ENCODE peak calls at places on chromosomes 3 and 15, in four cellular contexts. One of them, this sample, is unnamed.

GRCh38 chr3:62703423-62704167 is 171.6 kb downstream of the CADPS start:
- DNase-seq in GM12878: no peak
- DNase-seq in K562: no peak
- DNase-seq in IMR-90: no peak
- DNase-seq in this sample: no peak

GRCh38 chr3:45787551-45787950 is 8.8 kb downstream of the SLC6A20 start:
- DNase-seq in GM12878: no peak
- DNase-seq in K562: no peak
- DNase-seq in IMR-90: no peak
- DNase-seq in this sample: no peak

GRCh38 chr15:80264031-80264430 is 12.0 kb upstream of the CTXND1 start:
- DNase-seq in GM12878: no peak
- DNase-seq in K562: no peak
- DNase-seq in IMR-90: peak; percentile 22
- DNase-seq in this sample: no peak

GRCh38 chr15:63135804-63136203 is 14.1 kb downstream of the LACTB start:
- DNase-seq in GM12878: no peak
- DNase-seq in K562: no peak
- DNase-seq in IMR-90: peak; percentile 90
- DNase-seq in this sample: peak; percentile 94

GRCh38 chr3:58683001-58683845 is 16.6 kb upstream of the FAM3D start:
- DNase-seq in GM12878: peak; percentile 42
- DNase-seq in K562: no peak
- DNase-seq in IMR-90: peak; percentile 61
- DNase-seq in this sample: no peak

GRCh38 chr3:187264946-187265345 is 26.6 kb downstream of the MASP1 start:
- DNase-seq in GM12878: no peak
- DNase-seq in K562: no peak
- DNase-seq in IMR-90: peak; percentile 68
- DNase-seq in this sample: no peak

GRCh38 chr15:57708047-57708446 is 1.5 kb downstream of the POLR2M start:
- DNase-seq in GM12878: no peak
- DNase-seq in K562: no peak
- DNase-seq in IMR-90: peak; percentile 64
- DNase-seq in this sample: peak; percentile 74

GRCh38 chr3:13279532-13279910 is 140.6 kb downstream of the NUP210 start:
- DNase-seq in GM12878: no peak
- DNase-seq in K562: no peak
- DNase-seq in IMR-90: no peak
- DNase-seq in this sample: no peak

GRCh38 chr3:8441969-8442559 is 59.6 kb upstream of the LMCD1 start:
- DNase-seq in GM12878: no peak
- DNase-seq in K562: peak; percentile 36
- DNase-seq in IMR-90: peak; percentile 77
- DNase-seq in this sample: peak; percentile 76

GRCh38 chr15:89321521-89322410 is 12.9 kb downstream of the POLG start:
- DNase-seq in GM12878: no peak
- DNase-seq in K562: no peak
- DNase-seq in IMR-90: no peak
- DNase-seq in this sample: no peak

GRCh38 chr3:188108703-188109412 is 45.1 kb upstream of the LPP start:
- DNase-seq in GM12878: no peak
- DNase-seq in K562: no peak
- DNase-seq in IMR-90: peak; percentile 9
- DNase-seq in this sample: no peak

GRCh38 chr3:172135766-172136729 is 96.7 kb downstream of the FNDC3B start:
- DNase-seq in GM12878: no peak
- DNase-seq in K562: no peak
- DNase-seq in IMR-90: peak; percentile 90
- DNase-seq in this sample: peak; percentile 45

GRCh38 chr3:140292154-140292553 is 357.2 kb downstream of the CLSTN2 start:
- DNase-seq in GM12878: no peak
- DNase-seq in K562: no peak
- DNase-seq in IMR-90: no peak
- DNase-seq in this sample: no peak

GRCh38 chr3:35679409-35680080 is 40.2 kb downstream of the ARPP21 start:
- DNase-seq in GM12878: no peak
- DNase-seq in K562: no peak
- DNase-seq in IMR-90: no peak
- DNase-seq in this sample: no peak

GRCh38 chr3:124540550-124541201 is 189.6 kb upstream of the UMPS start:
- DNase-seq in GM12878: no peak
- DNase-seq in K562: no peak
- DNase-seq in IMR-90: no peak
- DNase-seq in this sample: no peak

GRCh38 chr3:62378329-62378789 is 5.0 kb upstream of the FEZF2 start:
- DNase-seq in GM12878: no peak
- DNase-seq in K562: no peak
- DNase-seq in IMR-90: no peak
- DNase-seq in this sample: no peak

GRCh38 chr3:84755860-84756259 is 202.9 kb upstream of the CADM2 start:
- DNase-seq in GM12878: no peak
- DNase-seq in K562: no peak
- DNase-seq in IMR-90: no peak
- DNase-seq in this sample: no peak

GRCh38 chr3:132486086-132486485 is 68.8 kb downstream of the DNAJC13 start:
- DNase-seq in GM12878: no peak
- DNase-seq in K562: no peak
- DNase-seq in IMR-90: peak; percentile 17
- DNase-seq in this sample: no peak

GRCh38 chr3:114451561-114452018 is 157.8 kb downstream of the TIGIT start:
- DNase-seq in GM12878: no peak
- DNase-seq in K562: no peak
- DNase-seq in IMR-90: peak; percentile 74
- DNase-seq in this sample: peak; percentile 66

GRCh38 chr3:43455233-43455632 is 166.6 kb downstream of the ANO10 start:
- DNase-seq in GM12878: no peak
- DNase-seq in K562: peak; percentile 37
- DNase-seq in IMR-90: peak; percentile 76
- DNase-seq in this sample: peak; percentile 35

GRCh38 chr15:51842852-51843737 is 13.6 kb downstream of the TMOD3 start:
- DNase-seq in GM12878: no peak
- DNase-seq in K562: peak; percentile 27
- DNase-seq in IMR-90: peak; percentile 79
- DNase-seq in this sample: peak; percentile 37

GRCh38 chr15:42691770-42692169 is 45.2 kb downstream of the CDAN1 start:
- DNase-seq in GM12878: no peak
- DNase-seq in K562: no peak
- DNase-seq in IMR-90: no peak
- DNase-seq in this sample: no peak

GRCh38 chr3:188299068-188299467 is 145.1 kb downstream of the LPP start:
- DNase-seq in GM12878: no peak
- DNase-seq in K562: no peak
- DNase-seq in IMR-90: no peak
- DNase-seq in this sample: no peak

DNA sequence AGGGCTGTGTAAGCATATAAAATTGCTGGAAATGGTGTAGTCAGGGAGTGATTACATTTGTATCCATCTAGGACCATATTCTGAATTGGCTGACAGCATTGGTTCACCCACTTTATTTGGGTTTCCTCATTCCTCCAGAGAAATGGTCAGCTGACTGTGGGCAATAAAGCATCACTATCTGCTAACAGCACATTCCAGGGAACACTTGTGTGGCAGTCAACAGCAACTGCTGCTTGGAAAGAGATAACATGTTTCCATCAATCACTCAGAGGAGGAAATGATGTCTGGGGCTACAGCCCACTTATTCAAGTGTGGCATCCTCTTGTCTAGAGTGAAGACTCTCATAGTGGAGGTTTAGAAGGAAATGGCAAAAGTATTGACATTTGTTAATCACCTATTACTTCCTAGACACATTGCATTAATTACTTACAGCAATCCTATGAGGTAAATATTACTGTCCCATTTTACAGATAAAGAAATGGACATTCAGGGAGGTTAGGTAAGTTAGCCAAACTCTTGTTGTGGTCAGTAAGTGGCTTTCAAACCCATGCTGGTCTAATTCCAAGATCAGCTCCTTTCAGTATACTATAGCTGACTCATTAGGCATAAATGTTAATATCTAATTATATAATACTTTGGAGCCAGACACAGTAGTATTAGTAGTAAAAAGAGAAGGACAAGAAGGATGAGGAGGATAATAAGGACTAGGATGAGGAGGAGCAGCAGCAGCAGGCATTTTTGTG is 247.8 kb downstream of the ALCAM start:
- DNase-seq in GM12878: no peak
- DNase-seq in K562: peak; percentile 64
- DNase-seq in IMR-90: peak; percentile 52
- DNase-seq in this sample: no peak
- TF ChIP-seq FOS in GM12878: no peak
- TF ChIP-seq FOS in K562: no peak
- TF ChIP-seq FOS in IMR-90: no peak
- TF ChIP-seq FOS in this sample: no peak

DNA sequence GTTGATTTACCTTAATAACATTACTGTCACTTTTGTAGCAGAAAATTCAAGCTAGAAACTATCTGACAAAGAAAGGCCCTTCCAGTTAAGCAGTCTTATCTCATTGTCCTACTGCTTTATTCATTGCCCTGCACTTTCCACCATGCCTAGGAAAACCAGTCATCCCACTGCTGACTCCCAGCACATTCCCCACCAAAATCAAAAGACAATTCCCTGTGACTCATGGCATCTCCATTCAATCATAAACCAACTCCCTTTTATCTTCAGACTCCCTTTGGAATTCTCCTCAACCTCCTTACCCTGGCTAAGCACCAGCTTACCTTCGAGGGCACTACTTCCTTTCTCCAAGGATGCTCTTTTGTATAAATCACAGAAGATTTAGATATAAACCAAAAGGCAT is 184.3 kb downstream of the PLCH1 start:
- DNase-seq in GM12878: no peak
- DNase-seq in K562: no peak
- DNase-seq in IMR-90: no peak
- DNase-seq in this sample: no peak
- TF ChIP-seq FOS in GM12878: no peak
- TF ChIP-seq FOS in K562: no peak
- TF ChIP-seq FOS in IMR-90: no peak
- TF ChIP-seq FOS in this sample: no peak

GRCh38 chr3:10555263-10555662 is 49.9 kb upstream of the ATP2B2 start:
- DNase-seq in GM12878: no peak
- DNase-seq in K562: no peak
- DNase-seq in IMR-90: no peak
- DNase-seq in this sample: no peak

GRCh38 chr3:10554236-10554611 is 48.8 kb upstream of the ATP2B2 start:
- DNase-seq in GM12878: no peak
- DNase-seq in K562: no peak
- DNase-seq in IMR-90: no peak
- DNase-seq in this sample: no peak

GRCh38 chr3:10554746-10555145 is 49.4 kb upstream of the ATP2B2 start:
- DNase-seq in GM12878: no peak
- DNase-seq in K562: no peak
- DNase-seq in IMR-90: no peak
- DNase-seq in this sample: no peak

GRCh38 chr3:10552631-10552943 is 47.2 kb upstream of the ATP2B2 start:
- DNase-seq in GM12878: no peak
- DNase-seq in K562: no peak
- DNase-seq in IMR-90: no peak
- DNase-seq in this sample: no peak

DNA sequence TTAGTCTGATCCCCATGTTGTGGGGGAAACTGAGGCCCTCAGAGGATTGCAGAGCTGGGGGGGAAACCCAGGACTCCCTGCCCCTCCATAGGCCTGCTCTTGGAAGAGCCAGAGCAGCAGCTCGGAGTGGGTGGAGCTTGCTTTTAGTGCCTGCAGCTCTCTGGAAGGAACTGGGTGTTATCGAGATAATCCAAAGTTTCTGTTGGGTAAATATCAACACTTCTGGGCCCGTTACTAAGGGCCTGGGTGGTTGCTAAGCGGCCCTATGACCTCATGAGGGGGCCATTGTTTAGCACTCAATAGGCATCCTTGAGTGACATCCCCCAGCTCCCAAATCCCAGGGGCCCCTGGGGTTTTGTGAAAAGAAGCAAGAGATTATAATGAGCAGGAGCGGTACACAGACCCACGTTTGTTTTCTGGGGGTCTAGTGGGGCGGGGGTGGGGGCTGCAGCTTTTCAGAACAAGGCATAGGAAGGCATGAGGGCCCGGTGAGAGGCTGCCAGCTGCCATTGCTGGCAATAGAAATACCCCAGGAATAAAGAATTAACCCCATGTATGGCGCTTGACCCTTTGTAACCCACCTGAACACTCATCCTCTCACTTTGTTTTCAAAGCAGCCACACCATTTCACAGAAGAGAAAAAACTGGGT is 48.3 kb upstream of the ATP2B2 start:
- DNase-seq in GM12878: no peak
- DNase-seq in K562: peak; percentile 23
- DNase-seq in IMR-90: no peak
- DNase-seq in this sample: no peak
- TF ChIP-seq FOS in GM12878: no peak
- TF ChIP-seq FOS in K562: no peak
- TF ChIP-seq FOS in IMR-90: no peak
- TF ChIP-seq FOS in this sample: no peak

GRCh38 chr15:22895465-22896190 is 57.2 kb downstream of the NIPA2 start:
- DNase-seq in GM12878: peak; percentile 1
- DNase-seq in K562: peak; percentile 62
- DNase-seq in IMR-90: peak; percentile 34
- DNase-seq in this sample: no peak
- TF ChIP-seq FOS in GM12878: no peak
- TF ChIP-seq FOS in K562: no peak
- TF ChIP-seq FOS in IMR-90: no peak
- TF ChIP-seq FOS in this sample: no peak